ENCODE peak calls at places on chromosomes 11 and 22, in six cellular contexts. F is PC-3, Q is left ventricle myocardium inferior, S is endodermal cell, W is Peyer's patch, O is astrocyte. Z is an unnamed sample. For H3K9me3, the result is how much of the 10 kb centered on the place peaks cover.

GRCh38 chr11:23336961-23337360 is 476.7 kb upstream of the CCDC179 start:
- DNase-seq in Q (no peak), W (no peak), F (no peak), O (peak), S (no peak), Z (peak)

GRCh38 chr22:42978453-42979103 is 36.4 kb downstream of the PACSIN2 start:
- DNase-seq in O (peak), F (peak), W (no peak), S (no peak), Q (no peak), Z (peak)

GRCh38 chr11:124086447-124086846 is 28.8 kb upstream of the VWA5A start:
- DNase-seq in O (no peak), S (peak), F (no peak), Q (no peak), W (no peak), Z (no peak)

GRCh38 chr22:49815641-49816071 is 12.0 kb downstream of the BRD1 start:
- DNase-seq in F (peak), O (peak), W (no peak), Q (no peak), S (no peak), Z (no peak)

GRCh38 chr22:50621948-50622722 is 5.8 kb downstream of the ARSA start:
- DNase-seq in S (peak), Q (no peak), O (no peak), F (peak), W (peak), Z (no peak)

GRCh38 chr11:35617687-35618496 is at the start of gene FJX1:
- DNase-seq in F (peak), W (peak), Q (peak), S (peak), O (peak), Z (peak)

GRCh38 chr11:122422707-122423106 is 232.8 kb upstream of the UBASH3B start:
- DNase-seq in Q (no peak), O (peak), W (no peak), F (peak), S (no peak), Z (peak)

GRCh38 chr11:10072142-10072541 is 221.9 kb downstream of the SBF2 start:
- DNase-seq in Q (no peak), F (no peak), S (no peak), O (peak), W (no peak), Z (peak)

GRCh38 chr11:8338138-8338537 is 74.5 kb upstream of the LMO1 start:
- DNase-seq in O (no peak), F (peak), S (peak), W (peak), Q (peak), Z (peak)

GRCh38 chr11:110184466-110184865 is 91.3 kb downstream of the ZC3H12C start:
- DNase-seq in O (no peak), W (no peak), F (no peak), S (no peak), Q (no peak), Z (no peak)

GRCh38 chr11:67996622-67997459 is 7.1 kb downstream of the UNC93B1 start:
- DNase-seq in Q (peak), F (peak), W (peak), O (no peak), S (peak), Z (peak)

GRCh38 chr11:74025467-74026166 is 16.7 kb upstream of the UCP3 start:
- DNase-seq in O (peak), F (peak), S (no peak), W (no peak), Q (no peak), Z (peak)

GRCh38 chr22:32423664-32424063 is 11.6 kb upstream of the RTCB start:
- DNase-seq in Q (no peak), O (no peak), F (no peak), S (no peak), W (no peak), Z (no peak)

GRCh38 chr11:94803491-94803890 is 35.3 kb downstream of the AMOTL1 start:
- DNase-seq in O (no peak), Q (no peak), S (no peak), F (no peak), W (no peak), Z (peak)

GRCh38 chr11:12218909-12219308 is 108.5 kb downstream of the MICAL2 start:
- DNase-seq in F (no peak), W (no peak), Q (no peak), O (no peak), S (no peak), Z (no peak)

GRCh38 chr11:24598636-24599035 is 101.8 kb downstream of the LUZP2 start:
- DNase-seq in Q (no peak), F (no peak), S (no peak), O (no peak), W (no peak), Z (no peak)

GRCh38 chr22:48898524-48899377 is 928.9 kb downstream of the BRD1 start:
- DNase-seq in W (no peak), F (no peak), Q (no peak), O (no peak), S (no peak), Z (no peak)

GRCh38 chr11:117902001-117902855 is 25.8 kb upstream of the FXYD6 start:
- DNase-seq in S (peak), O (no peak), W (peak), Q (no peak), F (no peak), Z (no peak)

GRCh38 chr22:33922268-33922667 is 2.0 kb upstream of the LARGE1 start:
- DNase-seq in O (peak), W (peak), F (no peak), Q (peak), S (peak), Z (peak)

GRCh38 chr11:12746593-12747097 is 72.4 kb downstream of the TEAD1 start:
- DNase-seq in W (no peak), O (peak), Q (peak), S (peak), F (peak), Z (peak)

GRCh38 chr11:112167145-112167544 is at the start of gene TEX12:
- DNase-seq in O (no peak), F (no peak), W (no peak), S (no peak), Q (no peak), Z (no peak)

GRCh38 chr11:126834149-126834548 is 166.4 kb downstream of the KIRREL3 start:
- DNase-seq in S (peak), O (peak), F (no peak), Q (no peak), W (no peak), Z (peak)

GRCh38 chr11:27926981-27927481 is 180.9 kb downstream of the KIF18A start:
- DNase-seq in W (no peak), S (no peak), F (peak), Q (no peak), O (peak), Z (peak)

GRCh38 chr11:120089036-120090001 is 48.6 kb downstream of the TRIM29 start:
- DNase-seq in F (no peak), W (no peak), Q (no peak), O (no peak), S (no peak), Z (no peak)

GRCh38 chr22:47284822-47285221 is 522.4 kb downstream of the TBC1D22A start:
- DNase-seq in F (no peak), S (no peak), Q (no peak), O (no peak), W (no peak), Z (no peak)
- H3K9me3 ChIP-seq in F (under half), S (under half), Q (under half), O (under half), W (under half), Z (under half)

GRCh38 chr11:19957301-19957985 is 202.8 kb downstream of the DBX1 start:
- DNase-seq in O (no peak), S (no peak), F (no peak), W (no peak), Q (no peak), Z (no peak)
- H3K27ac ChIP-seq in O (no peak), S (no peak), F (no peak), W (no peak), Q (no peak), Z (no peak)

DNA sequence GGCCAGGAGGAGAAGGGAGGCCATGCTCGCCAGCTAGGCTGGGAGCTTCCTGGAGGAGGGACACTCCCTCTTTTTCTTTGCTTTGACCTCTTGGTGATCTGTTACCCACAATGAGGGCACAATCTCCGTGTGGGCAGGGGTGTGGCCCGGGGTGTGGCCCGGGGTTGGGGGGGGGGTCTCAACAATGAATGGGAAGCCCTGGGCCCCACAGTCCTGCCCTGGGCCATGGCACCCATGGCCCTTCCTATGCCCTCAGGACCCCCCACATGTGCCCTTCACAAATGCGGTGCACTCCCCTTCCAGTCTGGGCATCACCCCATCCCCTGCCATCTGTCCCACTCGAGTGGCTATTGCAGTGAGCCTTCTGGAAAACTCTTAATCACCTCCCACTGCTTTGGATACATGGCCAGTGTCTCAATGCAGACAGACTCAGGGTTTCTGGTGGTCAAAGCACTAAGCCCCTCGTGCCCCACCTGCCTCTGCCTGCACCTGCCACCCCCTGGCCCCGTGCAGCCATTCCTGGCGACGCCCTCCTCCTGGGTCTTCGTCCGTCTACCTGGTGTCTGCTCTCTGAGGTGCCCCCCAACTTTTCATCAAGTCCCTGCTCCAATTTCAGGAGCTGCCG is 611.3 kb downstream of the TBC1D22A start:
- DNase-seq in W (peak), O (no peak), F (no peak), Q (no peak), S (no peak), Z (no peak)
- H3K9me3 ChIP-seq in W (under half), O (under half), F (under half), Q (under half), S (half or more), Z (under half)

GRCh38 chr22:21796863-21797262 is 61.3 kb upstream of the YPEL1 start:
- DNase-seq in Q (no peak), O (no peak), S (no peak), F (no peak), W (no peak), Z (no peak)
- H3K27ac ChIP-seq in Q (peak), O (no peak), S (no peak), F (no peak), W (no peak), Z (no peak)

DNA sequence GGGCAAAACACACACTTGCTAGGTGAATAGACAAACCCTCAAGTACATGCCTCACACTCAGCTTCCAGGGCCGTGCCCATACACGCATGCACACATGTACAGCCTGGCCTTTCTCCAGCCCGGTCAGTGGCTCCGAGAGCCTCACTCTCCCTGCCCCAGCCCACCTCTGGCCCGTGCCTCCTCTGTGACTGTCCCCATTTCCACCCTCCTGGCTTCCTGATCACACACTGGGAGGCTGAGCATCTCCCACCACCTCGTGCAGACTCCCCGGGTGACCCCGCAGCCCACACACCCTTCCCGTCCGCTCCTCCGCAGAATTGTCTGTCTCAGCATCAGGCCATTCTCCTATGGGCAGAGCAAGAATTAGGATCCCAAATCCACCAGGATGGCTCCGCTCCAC is 634.1 kb downstream of the TBC1D22A start:
- DNase-seq in S (no peak), F (no peak), O (no peak), W (peak), Q (no peak), Z (no peak)
- H3K9me3 ChIP-seq in S (half or more), F (under half), O (under half), W (under half), Q (under half), Z (under half)

DNA sequence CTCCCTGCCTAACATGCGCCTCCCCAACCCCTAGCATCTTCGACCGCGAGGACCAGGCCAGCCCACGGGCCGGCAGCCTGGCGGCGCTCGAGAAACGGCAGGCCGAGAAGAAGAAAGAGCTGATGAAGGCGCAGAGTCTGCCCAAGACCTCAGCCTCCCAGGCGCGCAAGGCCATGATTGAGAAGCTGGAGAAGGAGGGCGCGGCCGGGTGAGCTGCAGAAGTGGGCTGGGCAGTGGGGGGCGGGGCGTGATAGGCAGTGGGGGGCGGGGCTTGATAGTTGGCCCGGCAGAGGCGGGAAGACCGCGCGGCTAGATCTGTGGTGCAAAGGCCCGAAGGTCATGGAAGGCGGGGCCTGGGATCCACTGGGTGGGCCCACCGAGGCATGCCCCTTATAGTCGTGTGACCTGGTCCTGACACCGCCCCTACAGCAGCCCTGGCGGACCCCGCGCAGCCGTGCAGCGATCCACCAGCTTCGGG is 8.7 kb downstream of the SELENOM start:
- DNase-seq in Q (no peak), O (no peak), W (no peak), F (no peak), S (peak), Z (peak)
- H3K27ac ChIP-seq in Q (peak), O (no peak), W (peak), F (no peak), S (no peak), Z (peak)

GRCh38 chr22:44147036-44147645 is 33.6 kb upstream of the PARVG start:
- DNase-seq in O (no peak), S (no peak), W (no peak), Q (no peak), F (no peak), Z (no peak)

GRCh38 chr22:44146088-44146861 is 34.5 kb upstream of the PARVG start:
- DNase-seq in Q (no peak), S (peak), F (no peak), O (no peak), W (no peak), Z (no peak)

GRCh38 chr22:44144046-44144569 is 36.6 kb upstream of the PARVG start:
- DNase-seq in F (no peak), Q (no peak), W (no peak), S (no peak), O (no peak), Z (no peak)

GRCh38 chr22:44143596-44143995 is 37.1 kb upstream of the PARVG start:
- DNase-seq in Q (no peak), O (no peak), W (no peak), S (peak), F (no peak), Z (no peak)

DNA sequence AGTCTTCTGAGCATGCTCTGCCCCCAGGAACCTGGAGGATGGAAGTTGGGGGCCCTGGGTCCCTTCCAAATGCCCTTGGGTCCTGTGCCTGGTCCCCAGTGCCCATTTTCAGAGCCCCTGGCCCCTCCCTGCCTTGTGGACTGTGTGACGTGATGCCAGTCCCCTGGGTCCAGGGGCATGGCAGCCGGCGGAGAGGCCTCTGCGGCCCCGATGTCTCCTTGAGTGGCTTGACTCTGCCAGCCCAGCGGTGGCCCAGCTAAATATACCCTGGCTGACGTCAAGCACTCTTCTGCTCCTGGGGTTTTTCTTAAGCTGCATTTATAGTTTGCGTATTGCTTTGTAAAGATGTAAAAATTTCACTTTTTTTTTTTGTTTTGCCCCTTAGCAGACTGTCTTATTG is 35.2 kb upstream of the PARVG start:
- DNase-seq in Q (peak), S (no peak), W (no peak), O (no peak), F (no peak), Z (no peak)
- H3K9me3 ChIP-seq in Q (under half), S (under half), W (under half), O (under half), F (under half), Z (under half)

DNA sequence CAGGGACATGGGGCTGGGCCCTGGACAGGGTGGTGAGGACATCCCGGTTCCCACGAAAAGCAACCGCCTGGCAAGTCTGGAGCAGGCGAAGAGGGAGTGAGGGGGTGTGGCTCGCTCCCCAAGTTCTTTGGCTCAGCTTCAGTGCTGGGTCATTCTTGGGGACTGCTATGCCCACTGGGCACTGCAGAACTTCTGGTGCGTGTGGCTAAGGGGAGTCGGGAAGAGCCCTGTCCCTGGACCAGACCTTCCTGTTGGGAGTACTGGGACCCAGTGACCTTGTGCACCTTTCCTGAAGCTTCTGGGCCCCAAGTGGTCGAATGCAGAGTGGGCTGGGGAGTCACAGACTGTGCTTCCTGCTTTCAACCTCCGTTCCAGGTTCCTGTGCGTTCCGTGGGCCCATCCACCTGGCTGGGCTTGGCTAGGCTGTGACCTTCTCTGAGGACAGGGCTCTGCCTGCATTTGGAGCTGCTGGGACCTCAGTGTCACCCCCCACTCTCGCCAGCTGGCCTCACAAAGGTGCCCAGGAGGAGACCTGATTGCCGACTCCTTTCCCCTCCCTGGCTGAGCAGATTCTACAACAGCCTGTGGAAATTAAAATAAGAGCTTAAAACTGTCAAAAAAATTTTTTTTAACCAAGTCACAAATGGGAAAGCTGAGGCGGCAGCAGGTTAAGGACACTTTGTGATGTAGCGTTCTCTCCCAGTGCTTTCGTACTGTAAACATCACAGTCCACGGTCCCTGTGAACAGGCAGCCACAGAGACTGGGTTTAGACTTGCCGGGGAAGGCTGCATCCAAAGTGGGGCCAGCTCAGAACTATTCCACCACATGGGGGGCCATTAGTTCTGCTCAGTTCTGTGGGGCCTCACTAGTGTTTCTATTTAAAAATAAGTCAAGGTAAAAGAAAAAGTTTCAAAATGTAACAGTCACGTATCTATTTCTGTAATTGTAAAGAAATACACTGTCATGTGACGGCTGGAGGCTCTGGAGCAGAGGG is 63.8 kb upstream of the WNT7B start:
- DNase-seq in S (peak), Q (peak), F (no peak), O (no peak), W (peak), Z (no peak)
- H3K27ac ChIP-seq in S (no peak), Q (peak), F (peak), O (no peak), W (peak), Z (no peak)